ENCODE peak calls at places on chromosomes 4 and X, in seven cellular contexts. E is cardiac muscle cell; G is endodermal cell; C is CD8-positive, alpha-beta T cell; P is H9; N is CD4-positive, CD25-positive, alpha-beta regulatory T cell; R is heart right ventricle. W is an unnamed sample.
A peak's percentile ranks its signal among the peaks of the same experiment; 100 is the strongest.

GRCh38 chr4:4980818-4981217 is 38.4 kb downstream of the CYTL1 start:
- DNase-seq in E (no peak), R (no peak), G (no peak), C (no peak), P (no peak), N (no peak), W (no peak)

GRCh38 chr4:25861422-25861926 is 1.3 kb downstream of the SEL1L3 start:
- DNase-seq in C (no peak), G (no peak), E (no peak), R (no peak), N (no peak), P (no peak), W (no peak)

GRCh38 chr4:28654618-28655017 is 1794.0 kb downstream of the STIM2 start:
- DNase-seq in C (no peak), R (no peak), G (no peak), E (no peak), N (no peak), P (no peak), W (no peak)

GRCh38 chrX:15616531-15616930 is 15.8 kb upstream of the ACE2 start:
- DNase-seq in C (no peak), R (no peak), E (no peak), G (no peak), P (no peak), N (no peak), W (no peak)

GRCh38 chr4:156999175-156999517 is 27.5 kb upstream of the PDGFC start:
- DNase-seq in E (peak; percentile 58), G (peak; percentile 62), R (peak; percentile 58), P (peak; percentile 55), N (no peak), C (no peak), W (no peak)

GRCh38 chr4:23966720-23967119 is 76.9 kb upstream of the PPARGC1A start:
- DNase-seq in G (peak; percentile 68), N (no peak), R (no peak), C (no peak), E (peak; percentile 57), P (peak; percentile 49), W (peak; percentile 16)

GRCh38 chrX:124085063-124085462 is 123.6 kb downstream of the STAG2 start:
- DNase-seq in G (no peak), C (no peak), N (no peak), E (no peak), R (no peak), P (no peak), W (no peak)

GRCh38 chrX:107440692-107441091 is 8.8 kb upstream of the FRMPD3 start:
- DNase-seq in E (no peak), C (no peak), N (no peak), G (no peak), R (no peak), P (no peak), W (no peak)

GRCh38 chrX:13906103-13906502 is 89.2 kb upstream of the GPM6B start:
- DNase-seq in R (no peak), N (no peak), C (no peak), P (no peak), G (no peak), E (no peak), W (no peak)

GRCh38 chr4:7738458-7739076 is 201.1 kb downstream of the AFAP1 start:
- DNase-seq in C (no peak), G (no peak), P (no peak), E (no peak), R (no peak), N (no peak), W (no peak)

GRCh38 chr4:94304365-94304971 is 38.2 kb downstream of the HPGDS start:
- DNase-seq in P (no peak), R (no peak), C (no peak), N (no peak), G (no peak), E (peak; percentile 56), W (no peak)

GRCh38 chr4:134885436-134885835 is 683.8 kb upstream of the PABPC4L start:
- DNase-seq in C (no peak), G (no peak), R (no peak), E (no peak), N (no peak), P (no peak), W (no peak)

GRCh38 chrX:154458116-154458953 is at the start of gene PLXNA3:
- DNase-seq in P (no peak), C (peak; percentile 62), N (peak; percentile 61), G (peak; percentile 68), E (peak; percentile 65), R (peak; percentile 14), W (peak; percentile 55)

GRCh38 chrX:9610774-9611392 is 146.0 kb downstream of the TBL1X start:
- DNase-seq in E (no peak), R (no peak), N (no peak), G (no peak), P (no peak), C (no peak), W (no peak)

GRCh38 chr4:150181536-150181935 is 103.3 kb downstream of the DCLK2 start:
- DNase-seq in E (no peak), G (no peak), N (no peak), P (no peak), C (no peak), R (peak; percentile 62), W (no peak)

GRCh38 chr4:136992032-136992431 is 540.3 kb downstream of the PCDH18 start:
- DNase-seq in R (no peak), N (no peak), G (no peak), P (no peak), E (no peak), C (no peak), W (no peak)

GRCh38 chr4:175369087-175369486 is 443.0 kb downstream of the GPM6A start:
- DNase-seq in G (no peak), C (no peak), R (no peak), N (no peak), E (no peak), P (no peak), W (no peak)

GRCh38 chrX:119492463-119492862 is 24.2 kb downstream of the SLC25A5 start:
- DNase-seq in E (no peak), G (no peak), P (no peak), R (no peak), C (no peak), N (no peak), W (no peak)

GRCh38 chrX:119496521-119496829 is 28.2 kb downstream of the SLC25A5 start:
- DNase-seq in P (no peak), E (no peak), G (no peak), R (no peak), C (no peak), N (no peak), W (no peak)

GRCh38 chrX:119497185-119497584 is 28.9 kb downstream of the SLC25A5 start:
- DNase-seq in C (no peak), G (no peak), E (no peak), N (no peak), P (no peak), R (no peak), W (no peak)

GRCh38 chrX:119500061-119500800 is 32.0 kb downstream of the SLC25A5 start:
- DNase-seq in G (no peak), R (no peak), P (no peak), N (no peak), C (no peak), E (no peak), W (no peak)

GRCh38 chrX:119495734-119496520 is 27.7 kb downstream of the SLC25A5 start:
- DNase-seq in G (no peak), R (no peak), P (no peak), E (no peak), C (no peak), N (no peak), W (no peak)
- H3K27me3 ChIP-seq in G (no peaks in the 10 kb centered on the region), R (no peaks in the 10 kb centered on the region), P (no peaks in the 10 kb centered on the region), E (no peaks in the 10 kb centered on the region), C (no peaks in the 10 kb centered on the region), N (no peaks in the 10 kb centered on the region), W (no peaks in the 10 kb centered on the region)

DNA sequence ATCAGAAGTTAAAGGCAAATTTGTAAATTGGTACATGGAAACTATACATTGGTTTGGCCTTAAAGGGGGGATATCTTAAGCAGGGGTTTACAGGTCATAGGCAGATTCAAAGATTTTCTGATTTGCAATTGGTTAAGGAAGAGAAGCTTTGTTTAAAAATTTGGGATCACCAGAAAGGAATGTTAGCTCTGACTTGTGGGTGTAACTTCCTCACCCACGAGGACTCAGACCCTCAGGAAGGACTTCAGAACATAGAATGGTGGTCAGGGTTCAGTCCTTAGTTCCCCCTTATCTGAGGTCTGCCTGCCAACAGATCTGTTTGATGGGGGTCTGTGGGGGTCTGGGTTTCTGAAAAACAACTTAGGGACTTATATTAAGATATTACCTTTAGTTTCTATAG is 427.4 kb upstream of the DIPK2B start:
- DNase-seq in R (no peak), C (no peak), P (no peak), G (no peak), N (no peak), E (no peak), W (no peak)
- H3K27ac ChIP-seq in R (no peak overlapping the region), C (no peak overlapping the region), P (no peak overlapping the region), G (no peak overlapping the region), N (no peak overlapping the region), E (no peak overlapping the region), W (no peak overlapping the region)

GRCh38 chr4:8742546-8742945 is 129.1 kb downstream of the HMX1 start:
- DNase-seq in G (peak; percentile 20), N (no peak), R (no peak), C (no peak), P (no peak), E (no peak), W (no peak)

GRCh38 chr4:8741513-8742226 is 130.0 kb downstream of the HMX1 start:
- DNase-seq in E (no peak), G (peak; percentile 28), N (no peak), C (no peak), R (no peak), P (no peak), W (no peak)

GRCh38 chr4:8739357-8739756 is 132.3 kb downstream of the HMX1 start:
- DNase-seq in G (no peak), N (no peak), P (no peak), E (no peak), C (no peak), R (no peak), W (no peak)

GRCh38 chr4:8739820-8740665 is 131.6 kb downstream of the HMX1 start:
- DNase-seq in P (peak; percentile 32), N (no peak), R (no peak), E (no peak), C (no peak), G (peak; percentile 46), W (no peak)

DNA sequence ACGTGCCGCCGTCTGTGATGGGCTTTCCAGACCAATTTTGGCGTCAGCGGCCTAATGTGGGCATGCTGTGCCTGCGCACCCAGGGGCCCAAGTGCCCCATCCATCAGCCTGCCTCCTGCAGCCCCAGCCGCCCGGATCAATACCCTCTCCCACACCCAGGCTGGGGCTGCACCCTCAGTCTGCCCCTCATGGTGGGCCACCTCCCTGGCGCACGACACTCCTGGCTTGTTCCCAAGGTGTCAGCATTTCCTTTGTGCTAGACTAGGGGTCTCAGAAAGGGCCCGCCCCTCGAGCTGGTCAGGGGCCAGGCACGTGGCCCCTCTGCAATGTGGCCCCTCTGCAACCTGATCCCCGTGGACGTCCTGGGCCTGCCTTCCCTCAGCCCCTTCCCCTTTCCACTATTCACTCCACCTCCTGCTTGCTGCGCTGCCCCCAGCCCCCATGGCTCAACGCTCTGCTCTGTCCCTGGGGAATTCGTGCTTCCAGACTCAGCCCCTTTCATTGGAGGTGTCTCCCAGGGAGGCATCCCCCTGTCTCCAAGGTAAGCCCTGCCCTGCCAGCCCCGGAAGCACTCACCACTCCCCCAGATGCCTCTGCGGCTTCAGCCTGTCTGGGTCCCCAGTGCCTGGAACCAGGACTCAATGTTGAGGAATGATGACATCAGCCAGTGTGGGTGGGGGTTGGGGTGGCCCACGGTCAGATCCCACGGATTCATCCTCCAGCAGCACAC is 130.8 kb downstream of the HMX1 start:
- DNase-seq in N (no peak), R (no peak), C (no peak), E (no peak), P (peak; percentile 27), G (peak; percentile 36), W (no peak)
- H3K27me3 ChIP-seq in N (no peaks in the 10 kb centered on the region), R (no peaks in the 10 kb centered on the region), C (no peaks in the 10 kb centered on the region), E (no peaks in the 10 kb centered on the region), P (no peaks in the 10 kb centered on the region), G (no peaks in the 10 kb centered on the region), W (no peaks in the 10 kb centered on the region)

GRCh38 chrX:49960061-49960460 is 37.7 kb downstream of the CLCN5 start:
- DNase-seq in P (no peak), E (no peak), R (no peak), N (no peak), C (no peak), G (no peak), W (no peak)
- H3K27ac ChIP-seq in P (no peak overlapping the region), E (no peak overlapping the region), R (no peak overlapping the region), N (no peak overlapping the region), C (no peak overlapping the region), G (no peak overlapping the region), W (no peak overlapping the region)